ENCODE peak calls at places on chromosome 7, in six cellular contexts. X is Right ventricle myocardium superior, F is M059J, D is prostate gland, T is iPS-NIHi11, J is substantia nigra. H is an unnamed sample.

GRCh38 chr7:157872447-157872846 is 535.6 kb downstream of the DNAJB6 start:
- DNase-seq in D (no peak), J (no peak), F (no peak), X (no peak), T (no peak), H (no peak)

GRCh38 chr7:126856691-126857291 is 395.9 kb downstream of the GRM8 start:
- DNase-seq in X (no peak), F (peak), D (no peak), J (no peak), T (peak), H (no peak)

GRCh38 chr7:24653316-24654085 is 80.2 kb downstream of the PALS2 start:
- DNase-seq in F (peak), X (no peak), J (no peak), D (peak), T (no peak), H (no peak)

GRCh38 chr7:13240349-13240748 is 552.9 kb downstream of the ARL4A start:
- DNase-seq in D (no peak), T (peak), J (no peak), X (no peak), F (peak), H (no peak)

GRCh38 chr7:30642789-30643188 is 39.5 kb downstream of the CRHR2 start:
- DNase-seq in F (no peak), D (no peak), X (no peak), J (no peak), T (no peak), H (no peak)

GRCh38 chr7:105580022-105580740 is 1.1 kb downstream of the EFCAB10 start:
- DNase-seq in X (no peak), D (no peak), J (no peak), F (peak), T (no peak), H (no peak)

GRCh38 chr7:20083781-20084180 is 133.4 kb downstream of the MACC1 start:
- DNase-seq in D (no peak), X (no peak), J (no peak), F (peak), T (no peak), H (no peak)

GRCh38 chr7:21338728-21339164 is 89.1 kb upstream of the SP4 start:
- DNase-seq in D (no peak), X (no peak), F (no peak), J (no peak), T (no peak), H (no peak)

GRCh38 chr7:19538036-19538435 is 170.8 kb downstream of the POLR1F start:
- DNase-seq in J (no peak), X (no peak), F (peak), T (no peak), D (no peak), H (no peak)

GRCh38 chr7:22858640-22859561 is 36.3 kb upstream of the TOMM7 start:
- DNase-seq in D (no peak), X (no peak), T (no peak), J (no peak), F (peak), H (no peak)

GRCh38 chr7:33804261-33804660 is 101.1 kb upstream of the BMPER start:
- DNase-seq in X (no peak), F (no peak), J (no peak), T (no peak), D (no peak), H (no peak)

GRCh38 chr7:131722371-131722770 is 165.9 kb upstream of the PODXL start:
- DNase-seq in T (no peak), F (peak), X (no peak), D (no peak), J (no peak), H (no peak)

GRCh38 chr7:77580762-77581350 is 43.8 kb downstream of the PTPN12 start:
- DNase-seq in X (no peak), J (no peak), D (no peak), T (no peak), F (no peak), H (no peak)

GRCh38 chr7:132065193-132065972 is 509.0 kb upstream of the PODXL start:
- DNase-seq in X (peak), J (peak), F (peak), T (peak), D (no peak), H (no peak)

GRCh38 chr7:135233570-135233969 is at the start of gene STRA8:
- DNase-seq in X (no peak), J (no peak), D (no peak), F (no peak), T (no peak), H (no peak)

GRCh38 chr7:88665892-88666514 is 93.5 kb upstream of the ZNF804B start:
- DNase-seq in X (no peak), T (no peak), F (no peak), J (no peak), D (no peak), H (no peak)

GRCh38 chr7:101644879-101645278 is 15.8 kb upstream of the MYL10 start:
- DNase-seq in D (no peak), J (no peak), X (no peak), F (no peak), T (no peak), H (no peak)

GRCh38 chr7:16270844-16271243 is 150.5 kb downstream of the CRPPA start:
- DNase-seq in J (no peak), X (no peak), F (no peak), T (no peak), D (no peak), H (no peak)

GRCh38 chr7:107581387-107582013 is 1.5 kb downstream of the BCAP29 start:
- DNase-seq in D (no peak), X (no peak), J (no peak), T (no peak), F (no peak), H (no peak)

GRCh38 chr7:87058739-87059524 is 522 bp downstream of the ELAPOR2 start:
- DNase-seq in X (no peak), T (peak), D (peak), J (no peak), F (peak), H (no peak)

GRCh38 chr7:28329616-28330373 is 82.5 kb upstream of the CREB5 start:
- DNase-seq in X (peak), T (no peak), D (no peak), J (no peak), F (peak), H (no peak)

GRCh38 chr7:123624527-123625183 is 23.0 kb downstream of the ASB15 start:
- DNase-seq in X (peak), D (no peak), J (no peak), F (peak), T (peak), H (no peak)

GRCh38 chr7:137539111-137539715 is 195.7 kb upstream of the PTN start:
- DNase-seq in D (no peak), J (no peak), F (peak), X (no peak), T (no peak), H (no peak)